ENCODE peak calls at places on chromosomes 16 and 17, in ten cellular contexts. One of them, this sample, is unnamed.

GRCh38 chr16:86576591-86577313 is 1.6 kb upstream of the FOXL1 start:
- DNase-seq in adrenal gland: no peak
- DNase-seq in fibroblast of lung: peak
- DNase-seq in brain microvascular endothelial cell: peak
- DNase-seq in PC-9: no peak
- DNase-seq in thoracic aorta: no peak
- DNase-seq in RWPE1: no peak
- DNase-seq in foreskin keratinocyte: no peak
- DNase-seq in MM.1S: no peak
- DNase-seq in SK-N-SH: no peak
- DNase-seq in this sample: no peak

GRCh38 chr17:63827002-63827800 is at the start of the genes FTSJ3 and PSMC5:
- DNase-seq in adrenal gland: peak
- DNase-seq in fibroblast of lung: peak
- DNase-seq in brain microvascular endothelial cell: peak
- DNase-seq in PC-9: peak
- DNase-seq in thoracic aorta: peak
- DNase-seq in RWPE1: peak
- DNase-seq in foreskin keratinocyte: peak
- DNase-seq in MM.1S: peak
- DNase-seq in SK-N-SH: peak
- DNase-seq in this sample: peak

GRCh38 chr17:9669551-9670008 is 24.3 kb downstream of the USP43 start:
- DNase-seq in adrenal gland: no peak
- DNase-seq in fibroblast of lung: peak
- DNase-seq in brain microvascular endothelial cell: no peak
- DNase-seq in PC-9: peak
- DNase-seq in thoracic aorta: no peak
- DNase-seq in RWPE1: peak
- DNase-seq in foreskin keratinocyte: peak
- DNase-seq in MM.1S: no peak
- DNase-seq in SK-N-SH: no peak
- DNase-seq in this sample: no peak

GRCh38 chr17:28053725-28054124 is 11.2 kb downstream of the NLK start:
- DNase-seq in adrenal gland: no peak
- DNase-seq in fibroblast of lung: no peak
- DNase-seq in brain microvascular endothelial cell: no peak
- DNase-seq in PC-9: no peak
- DNase-seq in thoracic aorta: no peak
- DNase-seq in RWPE1: no peak
- DNase-seq in foreskin keratinocyte: no peak
- DNase-seq in MM.1S: no peak
- DNase-seq in SK-N-SH: no peak
- DNase-seq in this sample: no peak

GRCh38 chr16:83900611-83901010 is 1.7 kb downstream of the MLYCD start:
- DNase-seq in adrenal gland: no peak
- DNase-seq in fibroblast of lung: peak
- DNase-seq in brain microvascular endothelial cell: no peak
- DNase-seq in PC-9: no peak
- DNase-seq in thoracic aorta: no peak
- DNase-seq in RWPE1: no peak
- DNase-seq in foreskin keratinocyte: no peak
- DNase-seq in MM.1S: no peak
- DNase-seq in SK-N-SH: no peak
- DNase-seq in this sample: no peak

GRCh38 chr17:8158267-8159031 is 4.3 kb downstream of the VAMP2 start:
- DNase-seq in adrenal gland: peak
- DNase-seq in fibroblast of lung: peak
- DNase-seq in brain microvascular endothelial cell: peak
- DNase-seq in PC-9: peak
- DNase-seq in thoracic aorta: peak
- DNase-seq in RWPE1: peak
- DNase-seq in foreskin keratinocyte: peak
- DNase-seq in MM.1S: peak
- DNase-seq in SK-N-SH: peak
- DNase-seq in this sample: peak

GRCh38 chr17:16422416-16422815 is 7.0 kb downstream of the TRPV2 start:
- DNase-seq in adrenal gland: no peak
- DNase-seq in fibroblast of lung: no peak
- DNase-seq in brain microvascular endothelial cell: no peak
- DNase-seq in PC-9: no peak
- DNase-seq in thoracic aorta: no peak
- DNase-seq in RWPE1: no peak
- DNase-seq in foreskin keratinocyte: no peak
- DNase-seq in MM.1S: no peak
- DNase-seq in SK-N-SH: no peak
- DNase-seq in this sample: no peak

GRCh38 chr17:80760501-80760900 is 215.9 kb downstream of the RPTOR start:
- DNase-seq in adrenal gland: no peak
- DNase-seq in fibroblast of lung: no peak
- DNase-seq in brain microvascular endothelial cell: no peak
- DNase-seq in PC-9: peak
- DNase-seq in thoracic aorta: no peak
- DNase-seq in RWPE1: peak
- DNase-seq in foreskin keratinocyte: peak
- DNase-seq in MM.1S: peak
- DNase-seq in SK-N-SH: no peak
- DNase-seq in this sample: no peak

GRCh38 chr16:1426734-1427451 is 4.0 kb upstream of the PERCC1 start:
- DNase-seq in adrenal gland: no peak
- DNase-seq in fibroblast of lung: no peak
- DNase-seq in brain microvascular endothelial cell: no peak
- DNase-seq in PC-9: no peak
- DNase-seq in thoracic aorta: no peak
- DNase-seq in RWPE1: no peak
- DNase-seq in foreskin keratinocyte: no peak
- DNase-seq in MM.1S: no peak
- DNase-seq in SK-N-SH: peak
- DNase-seq in this sample: no peak

GRCh38 chr16:85453-85782 is 7.4 kb downstream of the MPG start:
- DNase-seq in adrenal gland: no peak
- DNase-seq in fibroblast of lung: no peak
- DNase-seq in brain microvascular endothelial cell: no peak
- DNase-seq in PC-9: no peak
- DNase-seq in thoracic aorta: no peak
- DNase-seq in RWPE1: no peak
- DNase-seq in foreskin keratinocyte: no peak
- DNase-seq in MM.1S: no peak
- DNase-seq in SK-N-SH: no peak
- DNase-seq in this sample: no peak

GRCh38 chr16:17828012-17828411 is 357.3 kb upstream of the XYLT1 start:
- DNase-seq in adrenal gland: peak
- DNase-seq in fibroblast of lung: peak
- DNase-seq in brain microvascular endothelial cell: peak
- DNase-seq in PC-9: no peak
- DNase-seq in thoracic aorta: no peak
- DNase-seq in RWPE1: peak
- DNase-seq in foreskin keratinocyte: peak
- DNase-seq in MM.1S: no peak
- DNase-seq in SK-N-SH: no peak
- DNase-seq in this sample: no peak

GRCh38 chr16:5065368-5065767 is 388 bp downstream of the C16orf89 start:
- DNase-seq in adrenal gland: no peak
- DNase-seq in fibroblast of lung: no peak
- DNase-seq in brain microvascular endothelial cell: no peak
- DNase-seq in PC-9: no peak
- DNase-seq in thoracic aorta: no peak
- DNase-seq in RWPE1: no peak
- DNase-seq in foreskin keratinocyte: no peak
- DNase-seq in MM.1S: no peak
- DNase-seq in SK-N-SH: no peak
- DNase-seq in this sample: no peak

DNA sequence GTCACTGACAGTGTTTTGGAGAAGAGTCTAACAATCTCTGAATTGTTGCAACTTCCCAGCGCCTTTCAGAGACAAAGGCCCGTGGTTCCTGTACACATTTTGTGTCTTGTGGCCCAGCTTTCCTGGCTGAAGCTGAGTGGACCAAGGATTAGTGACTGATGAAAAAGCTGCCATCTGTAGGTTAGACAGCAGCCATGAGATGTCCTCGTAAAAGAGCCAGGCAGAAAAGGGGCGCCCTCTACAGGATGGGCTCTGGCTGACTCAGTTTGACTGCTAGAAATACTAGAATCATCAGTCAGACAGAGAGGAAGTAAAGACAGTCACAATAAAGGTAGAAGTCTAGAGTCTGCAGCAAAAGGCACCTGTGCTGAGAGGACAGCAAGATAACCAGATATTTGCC is 26.5 kb upstream of the NF1 start:
- DNase-seq in adrenal gland: peak
- DNase-seq in fibroblast of lung: no peak
- DNase-seq in brain microvascular endothelial cell: peak
- DNase-seq in PC-9: peak
- DNase-seq in thoracic aorta: no peak
- DNase-seq in RWPE1: no peak
- DNase-seq in foreskin keratinocyte: peak
- DNase-seq in MM.1S: no peak
- DNase-seq in SK-N-SH: peak
- DNase-seq in this sample: peak
- TF ChIP-seq CTCF in adrenal gland: peak
- TF ChIP-seq CTCF in fibroblast of lung: peak
- TF ChIP-seq CTCF in brain microvascular endothelial cell: peak
- TF ChIP-seq CTCF in PC-9: peak
- TF ChIP-seq CTCF in thoracic aorta: no peak
- TF ChIP-seq CTCF in RWPE1: no peak
- TF ChIP-seq CTCF in foreskin keratinocyte: peak
- TF ChIP-seq CTCF in MM.1S: peak
- TF ChIP-seq CTCF in SK-N-SH: peak
- TF ChIP-seq CTCF in this sample: peak

GRCh38 chr17:17463821-17464220 is 13.0 kb upstream of the MED9 start:
- DNase-seq in adrenal gland: no peak
- DNase-seq in fibroblast of lung: no peak
- DNase-seq in brain microvascular endothelial cell: no peak
- DNase-seq in PC-9: no peak
- DNase-seq in thoracic aorta: no peak
- DNase-seq in RWPE1: no peak
- DNase-seq in foreskin keratinocyte: no peak
- DNase-seq in MM.1S: no peak
- DNase-seq in SK-N-SH: no peak
- DNase-seq in this sample: no peak
- TF ChIP-seq CTCF in adrenal gland: no peak
- TF ChIP-seq CTCF in fibroblast of lung: no peak
- TF ChIP-seq CTCF in brain microvascular endothelial cell: no peak
- TF ChIP-seq CTCF in PC-9: no peak
- TF ChIP-seq CTCF in thoracic aorta: no peak
- TF ChIP-seq CTCF in RWPE1: no peak
- TF ChIP-seq CTCF in foreskin keratinocyte: no peak
- TF ChIP-seq CTCF in MM.1S: no peak
- TF ChIP-seq CTCF in SK-N-SH: no peak
- TF ChIP-seq CTCF in this sample: no peak

GRCh38 chr17:17742688-17743390 is 61.6 kb downstream of the RAI1 start:
- DNase-seq in adrenal gland: no peak
- DNase-seq in fibroblast of lung: no peak
- DNase-seq in brain microvascular endothelial cell: no peak
- DNase-seq in PC-9: no peak
- DNase-seq in thoracic aorta: no peak
- DNase-seq in RWPE1: no peak
- DNase-seq in foreskin keratinocyte: no peak
- DNase-seq in MM.1S: no peak
- DNase-seq in SK-N-SH: no peak
- DNase-seq in this sample: no peak

GRCh38 chr17:17742133-17742621 is 60.9 kb downstream of the RAI1 start:
- DNase-seq in adrenal gland: no peak
- DNase-seq in fibroblast of lung: peak
- DNase-seq in brain microvascular endothelial cell: no peak
- DNase-seq in PC-9: no peak
- DNase-seq in thoracic aorta: no peak
- DNase-seq in RWPE1: no peak
- DNase-seq in foreskin keratinocyte: no peak
- DNase-seq in MM.1S: no peak
- DNase-seq in SK-N-SH: peak
- DNase-seq in this sample: no peak

GRCh38 chr17:17740627-17741237 is 59.5 kb downstream of the RAI1 start:
- DNase-seq in adrenal gland: no peak
- DNase-seq in fibroblast of lung: peak
- DNase-seq in brain microvascular endothelial cell: no peak
- DNase-seq in PC-9: no peak
- DNase-seq in thoracic aorta: no peak
- DNase-seq in RWPE1: no peak
- DNase-seq in foreskin keratinocyte: no peak
- DNase-seq in MM.1S: no peak
- DNase-seq in SK-N-SH: no peak
- DNase-seq in this sample: no peak

GRCh38 chr17:17739388-17740066 is 58.3 kb downstream of the RAI1 start:
- DNase-seq in adrenal gland: peak
- DNase-seq in fibroblast of lung: peak
- DNase-seq in brain microvascular endothelial cell: no peak
- DNase-seq in PC-9: peak
- DNase-seq in thoracic aorta: no peak
- DNase-seq in RWPE1: peak
- DNase-seq in foreskin keratinocyte: no peak
- DNase-seq in MM.1S: no peak
- DNase-seq in SK-N-SH: peak
- DNase-seq in this sample: no peak

GRCh38 chr17:17741346-17742023 is 60.2 kb downstream of the RAI1 start:
- DNase-seq in adrenal gland: peak
- DNase-seq in fibroblast of lung: peak
- DNase-seq in brain microvascular endothelial cell: no peak
- DNase-seq in PC-9: no peak
- DNase-seq in thoracic aorta: no peak
- DNase-seq in RWPE1: no peak
- DNase-seq in foreskin keratinocyte: no peak
- DNase-seq in MM.1S: no peak
- DNase-seq in SK-N-SH: peak
- DNase-seq in this sample: no peak
- TF ChIP-seq CTCF in adrenal gland: peak
- TF ChIP-seq CTCF in fibroblast of lung: peak
- TF ChIP-seq CTCF in brain microvascular endothelial cell: peak
- TF ChIP-seq CTCF in PC-9: no peak
- TF ChIP-seq CTCF in thoracic aorta: peak
- TF ChIP-seq CTCF in RWPE1: no peak
- TF ChIP-seq CTCF in foreskin keratinocyte: no peak
- TF ChIP-seq CTCF in MM.1S: no peak
- TF ChIP-seq CTCF in SK-N-SH: no peak
- TF ChIP-seq CTCF in this sample: peak

GRCh38 chr16:22813223-22813945 is 578 bp upstream of the HS3ST2 start:
- DNase-seq in adrenal gland: peak
- DNase-seq in fibroblast of lung: peak
- DNase-seq in brain microvascular endothelial cell: no peak
- DNase-seq in PC-9: no peak
- DNase-seq in thoracic aorta: peak
- DNase-seq in RWPE1: peak
- DNase-seq in foreskin keratinocyte: peak
- DNase-seq in MM.1S: no peak
- DNase-seq in SK-N-SH: peak
- DNase-seq in this sample: peak
- TF ChIP-seq CTCF in adrenal gland: peak
- TF ChIP-seq CTCF in fibroblast of lung: peak
- TF ChIP-seq CTCF in brain microvascular endothelial cell: peak
- TF ChIP-seq CTCF in PC-9: no peak
- TF ChIP-seq CTCF in thoracic aorta: peak
- TF ChIP-seq CTCF in RWPE1: peak
- TF ChIP-seq CTCF in foreskin keratinocyte: peak
- TF ChIP-seq CTCF in MM.1S: peak
- TF ChIP-seq CTCF in SK-N-SH: peak
- TF ChIP-seq CTCF in this sample: peak